ENCODE peak calls at places on chromosomes 2 and 18, in four cellular contexts. E, V, W and G are unnamed samples.

GRCh38 chr18:78957140-78957539 is 22.5 kb upstream of the SALL3 start:
- DNase-seq in V (no peak), W (no peak), E (no peak), G (peak)

GRCh38 chr18:3982541-3982940 is 472.6 kb downstream of the DLGAP1 start:
- DNase-seq in V (no peak), W (no peak), E (no peak), G (no peak)

GRCh38 chr2:128290356-128290755 is 28.3 kb downstream of the HS6ST1 start:
- DNase-seq in V (no peak), E (no peak), W (no peak), G (no peak)

GRCh38 chr18:60910534-60910933 is 422.7 kb upstream of the CDH20 start:
- DNase-seq in W (no peak), E (no peak), V (no peak), G (no peak)

GRCh38 chr2:112794131-112794733 is 9.9 kb upstream of the IL1A start:
- DNase-seq in W (no peak), E (peak), V (no peak), G (peak)

GRCh38 chr2:69210386-69210785 is 176.6 kb downstream of the GFPT1 start:
- DNase-seq in V (no peak), E (no peak), W (no peak), G (no peak)

GRCh38 chr2:19547321-19547720 is 188.9 kb upstream of the OSR1 start:
- DNase-seq in V (no peak), E (no peak), W (no peak), G (no peak)

GRCh38 chr18:43931439-43931838 is 654.1 kb upstream of the SYT4 start:
- DNase-seq in E (no peak), W (no peak), V (no peak), G (no peak)

GRCh38 chr2:132656213-132656612 is 13.8 kb downstream of the LYPD1 start:
- DNase-seq in W (no peak), E (no peak), V (no peak), G (no peak)

GRCh38 chr2:47174731-47175361 is 19.7 kb upstream of the STPG4 start:
- DNase-seq in E (peak), W (no peak), V (no peak), G (peak)

GRCh38 chr2:27445615-27446014 is 3.4 kb downstream of the KRTCAP3 start:
- DNase-seq in V (no peak), W (no peak), E (no peak), G (no peak)

GRCh38 chr2:8558956-8559355 is 122.9 kb upstream of the ID2 start:
- DNase-seq in V (no peak), W (no peak), E (no peak), G (no peak)

GRCh38 chr2:68000170-68000825 is 62.5 kb downstream of the C1D start:
- DNase-seq in W (no peak), V (no peak), E (no peak), G (no peak)

GRCh38 chr2:230319211-230319862 is 7.7 kb upstream of the SP140L start:
- DNase-seq in W (peak), E (no peak), V (no peak), G (no peak)

GRCh38 chr2:178482437-178482836 is 2.2 kb downstream of the PLEKHA3 start:
- DNase-seq in W (peak), E (no peak), V (no peak), G (peak)

GRCh38 chr2:216426938-216427337 is 14.7 kb downstream of the SMARCAL1 start:
- DNase-seq in E (no peak), V (no peak), W (no peak), G (no peak)

GRCh38 chr2:239260546-239261327 is 140.1 kb downstream of the HDAC4 start:
- DNase-seq in W (no peak), V (no peak), E (no peak), G (no peak)

GRCh38 chr2:205930209-205930608 is 155.8 kb downstream of the INO80D start:
- DNase-seq in E (no peak), W (no peak), V (no peak), G (no peak)

GRCh38 chr2:238102865-238103264 is 2.7 kb downstream of the ESPNL start:
- DNase-seq in V (no peak), W (no peak), E (no peak), G (no peak)

DNA sequence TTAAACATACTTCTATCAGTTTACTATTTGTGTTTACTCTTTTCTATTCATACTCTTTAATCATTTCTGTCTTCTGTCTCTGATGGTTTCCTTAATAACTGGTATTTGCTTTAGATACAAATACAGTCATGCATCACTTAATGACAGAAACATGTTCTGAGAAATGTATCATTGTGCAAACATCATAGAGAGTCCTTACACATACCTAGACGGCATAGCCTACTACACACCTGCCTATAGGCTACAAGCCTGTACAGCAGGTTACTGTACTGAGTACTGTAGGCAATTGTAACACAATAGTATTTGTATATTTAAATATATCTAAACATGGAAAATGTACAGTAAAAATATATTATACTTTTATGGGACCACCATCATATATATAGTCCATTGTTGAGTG is 36.3 kb downstream of the VSNL1 start:
- DNase-seq in V (no peak), W (no peak), E (peak), G (no peak)
- TF ChIP-seq CREM in V (no peak), W (no peak), E (no peak), G (no peak)

GRCh38 chr2:106054336-106054735 is 139.8 kb downstream of the UXS1 start:
- DNase-seq in V (no peak), E (no peak), W (no peak), G (no peak)

GRCh38 chr2:106053581-106053980 is 140.5 kb downstream of the UXS1 start:
- DNase-seq in W (no peak), E (no peak), V (no peak), G (no peak)

GRCh38 chr2:106058469-106059137 is 135.5 kb downstream of the UXS1 start:
- DNase-seq in E (no peak), V (no peak), W (no peak), G (no peak)

GRCh38 chr2:106054880-106055655 is 139.0 kb downstream of the UXS1 start:
- DNase-seq in V (no peak), W (no peak), E (no peak), G (no peak)

GRCh38 chr2:106057206-106057605 is 136.9 kb downstream of the UXS1 start:
- DNase-seq in E (peak), W (no peak), V (no peak), G (no peak)
- TF ChIP-seq CREM in E (no peak), W (no peak), V (no peak), G (no peak)

GRCh38 chr18:10041180-10041579 is 127.4 kb downstream of the VAPA start:
- DNase-seq in E (no peak), W (no peak), V (no peak), G (no peak)
- TF ChIP-seq CREM in E (no peak), W (no peak), V (no peak), G (no peak)

DNA sequence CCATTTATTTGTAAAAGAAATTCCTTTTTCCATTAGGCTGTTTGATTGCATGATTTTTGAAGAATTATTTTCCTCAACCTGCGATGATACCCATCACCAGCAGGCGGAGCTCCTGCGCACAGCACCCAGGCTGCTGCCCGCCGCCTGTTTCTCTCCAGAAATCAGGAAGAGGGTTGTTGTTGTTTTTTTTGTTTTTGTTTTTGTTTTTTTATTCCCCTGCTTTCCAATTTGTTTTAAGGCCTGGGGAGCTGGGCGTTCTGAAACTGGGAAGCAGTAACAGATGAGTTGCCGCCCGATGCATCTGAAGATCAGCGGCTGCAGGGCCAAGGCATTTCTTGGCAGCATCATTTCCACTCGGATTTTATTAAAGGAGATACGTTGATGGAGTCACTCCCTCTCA is 132.1 kb downstream of the MBP start:
- DNase-seq in E (no peak), V (peak), W (no peak), G (peak)
- TF ChIP-seq CREM in E (no peak), V (no peak), W (no peak), G (no peak)

DNA sequence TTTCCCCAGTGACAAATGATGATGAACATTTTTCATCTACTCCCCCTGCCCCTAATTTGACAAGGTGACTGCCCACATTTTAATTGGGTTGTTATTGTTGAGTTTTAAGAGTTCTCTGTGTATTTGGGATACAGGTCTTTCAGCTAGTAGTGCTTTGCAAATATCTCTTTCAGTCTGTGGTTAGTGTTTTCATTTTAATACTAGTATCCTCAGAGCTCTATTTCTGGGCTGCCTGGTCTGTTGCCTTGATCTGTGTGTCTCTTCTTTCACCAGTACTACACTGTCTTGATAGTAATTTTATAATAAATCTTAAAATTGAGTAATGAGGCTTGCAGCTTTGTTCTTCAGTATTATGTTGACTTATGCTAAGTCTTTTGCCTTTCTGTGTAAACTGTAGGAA is 19.7 kb downstream of the EIF5B start:
- DNase-seq in V (no peak), E (no peak), W (no peak), G (no peak)
- TF ChIP-seq CREM in V (no peak), E (no peak), W (no peak), G (no peak)

GRCh38 chr2:150647943-150648342 is 160.5 kb upstream of the RND3 start:
- DNase-seq in W (no peak), E (no peak), V (no peak), G (no peak)
- TF ChIP-seq CREM in W (no peak), E (no peak), V (no peak), G (no peak)

GRCh38 chr18:53799134-53799533 is 425.3 kb downstream of the MBD2 start:
- DNase-seq in W (no peak), V (no peak), E (no peak), G (no peak)

GRCh38 chr18:53796042-53796729 is 428.3 kb downstream of the MBD2 start:
- DNase-seq in E (peak), V (no peak), W (no peak), G (no peak)

GRCh38 chr18:53797998-53798397 is 426.5 kb downstream of the MBD2 start:
- DNase-seq in V (no peak), E (no peak), W (no peak), G (no peak)

GRCh38 chr18:53795610-53796009 is 428.9 kb downstream of the MBD2 start:
- DNase-seq in V (no peak), W (no peak), E (no peak), G (no peak)

DNA sequence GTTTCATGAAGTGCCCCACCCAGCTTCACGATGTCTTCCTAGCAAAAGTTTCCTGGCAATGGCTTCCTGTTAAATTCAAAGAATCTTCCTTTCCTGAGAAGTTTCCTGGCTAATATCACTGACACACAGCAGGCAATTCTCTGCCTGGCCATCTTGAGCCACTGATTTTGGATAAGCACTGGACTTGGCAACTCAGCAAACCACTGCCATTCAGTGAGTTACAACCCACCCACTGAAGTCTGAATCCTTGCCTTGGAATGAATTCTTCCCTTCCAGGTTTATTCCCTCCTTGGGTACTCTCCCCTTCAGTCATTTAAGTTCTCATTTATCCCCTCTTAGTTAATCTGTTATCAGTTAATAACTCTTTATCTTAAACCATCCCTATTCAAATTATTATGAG is 426.0 kb downstream of the MBD2 start:
- DNase-seq in E (no peak), W (no peak), V (no peak), G (no peak)
- TF ChIP-seq CREM in E (no peak), W (no peak), V (no peak), G (no peak)

GRCh38 chr2:144516981-144517824 is 2.7 kb downstream of the ZEB2 start:
- DNase-seq in V (no peak), W (no peak), E (no peak), G (peak)
- TF ChIP-seq CREM in V (no peak), W (no peak), E (no peak), G (no peak)

DNA sequence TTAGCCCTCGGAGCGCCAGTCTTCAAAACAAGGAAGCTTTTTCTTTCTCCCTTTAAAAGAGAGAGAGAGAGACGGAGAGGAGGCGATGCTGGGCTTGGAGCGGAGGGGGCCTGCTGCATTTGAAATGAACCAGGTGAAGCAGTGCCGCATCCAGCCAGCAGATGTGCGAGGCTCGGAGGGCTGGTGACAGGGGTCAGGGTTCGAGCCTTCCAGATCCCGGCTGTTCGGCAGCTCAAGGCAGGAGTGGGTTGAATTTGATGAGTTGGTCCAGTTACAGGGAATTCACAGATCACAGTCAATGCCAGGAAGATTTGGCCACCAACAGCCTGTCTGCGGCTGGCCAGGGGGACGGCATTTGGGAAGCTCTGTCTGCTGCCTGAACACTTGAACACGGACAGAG is 48.6 kb downstream of the PTGR3 start:
- DNase-seq in V (peak), W (no peak), E (no peak), G (no peak)
- TF ChIP-seq CREM in V (no peak), W (no peak), E (no peak), G (no peak)

GRCh38 chr2:71963295-71963694 is 184.4 kb downstream of the CYP26B1 start:
- DNase-seq in W (no peak), V (no peak), E (no peak), G (no peak)
- TF ChIP-seq CREM in W (no peak), V (no peak), E (no peak), G (no peak)